ENCODE peak calls at places on chromosomes 1 and 21, in four cellular contexts. R is IMR-90; C is CD4-positive, alpha-beta T cell; M is BJ. W is an unnamed sample.

GRCh38 chr21:39788383-39788782 is 43.4 kb downstream of the IGSF5 start:
- DNase-seq in R (peak), C (no peak), M (peak), W (no peak)

GRCh38 chr1:228986093-228986904 is 251.0 kb downstream of the RHOU start:
- DNase-seq in R (peak), C (no peak), M (no peak), W (no peak)

GRCh38 chr1:93437976-93438605 is 9.8 kb upstream of the FNBP1L start:
- DNase-seq in R (peak), C (no peak), M (peak), W (no peak)

GRCh38 chr1:220514256-220514655 is 13.7 kb upstream of the MARK1 start:
- DNase-seq in R (no peak), C (no peak), M (no peak), W (no peak)

GRCh38 chr21:25929859-25930520 is 195.2 kb downstream of the GABPA start:
- DNase-seq in R (peak), C (no peak), M (no peak), W (no peak)

GRCh38 chr1:210477328-210477924 is 148.7 kb downstream of the HHAT start:
- DNase-seq in R (peak), C (no peak), M (no peak), W (no peak)

GRCh38 chr1:219293440-219293839 is 119.8 kb downstream of the LYPLAL1 start:
- DNase-seq in R (no peak), C (no peak), M (no peak), W (no peak)

GRCh38 chr1:231443363-231443762 is 21.3 kb upstream of the EGLN1 start:
- DNase-seq in R (no peak), C (no peak), M (no peak), W (no peak)

GRCh38 chr1:244221961-244222360 is 170.9 kb downstream of the ZBTB18 start:
- DNase-seq in R (peak), C (no peak), M (no peak), W (no peak)

GRCh38 chr1:212024469-212025149 is 10.7 kb downstream of the INTS7 start:
- DNase-seq in R (no peak), C (no peak), M (no peak), W (no peak)

GRCh38 chr1:95584315-95584714 is 350.3 kb downstream of the RWDD3 start:
- DNase-seq in R (no peak), C (no peak), M (no peak), W (no peak)

GRCh38 chr1:15718199-15718601 is 17.9 kb upstream of the SLC25A34 start:
- DNase-seq in R (no peak), C (no peak), M (no peak), W (no peak)

GRCh38 chr1:150798509-150798908 is 9.6 kb downstream of the CTSK start:
- DNase-seq in R (peak), C (no peak), M (no peak), W (no peak)

GRCh38 chr1:7581754-7582264 is 189.3 kb upstream of the VAMP3 start:
- DNase-seq in R (no peak), C (no peak), M (no peak), W (no peak)

GRCh38 chr1:206581571-206581981 is 30.7 kb downstream of the EIF2D start:
- DNase-seq in R (no peak), C (peak), M (no peak), W (peak)

GRCh38 chr1:104795931-104796330 is 1046.2 kb downstream of the AMY1C start:
- DNase-seq in R (no peak), C (no peak), M (no peak), W (no peak)

GRCh38 chr1:95353185-95353584 is 119.2 kb downstream of the RWDD3 start:
- DNase-seq in R (no peak), C (no peak), M (no peak), W (no peak)

GRCh38 chr1:40182956-40183710 is 21.9 kb downstream of the RLF start:
- DNase-seq in R (peak), C (no peak), M (no peak), W (no peak)

GRCh38 chr1:76425843-76426145 is 351.2 kb downstream of the ST6GALNAC3 start:
- DNase-seq in R (peak), C (no peak), M (no peak), W (no peak)

GRCh38 chr21:33543505-33544129 is 779 bp downstream of the SON start:
- DNase-seq in R (no peak), C (no peak), M (no peak), W (no peak)

GRCh38 chr1:154320882-154321608 is at the start of gene AQP10:
- DNase-seq in R (peak), C (no peak), M (no peak), W (no peak)

GRCh38 chr1:33219886-33220661 is 36.2 kb upstream of the ZNF362 start:
- DNase-seq in R (peak), C (no peak), M (no peak), W (no peak)

GRCh38 chr1:225631041-225631663 is 21.8 kb downstream of the ENAH start:
- DNase-seq in R (no peak), C (no peak), M (no peak), W (no peak)

GRCh38 chr21:44006017-44006624 is 6.0 kb upstream of the TRAPPC10 start:
- DNase-seq in R (peak), C (no peak), M (peak), W (no peak)

GRCh38 chr1:46543761-46544560 is 7.5 kb downstream of the KNCN start:
- DNase-seq in R (no peak), C (no peak), M (no peak), W (no peak)

GRCh38 chr1:209248649-209249279 is 334.8 kb upstream of the CAMK1G start:
- DNase-seq in R (peak), C (peak), M (no peak), W (no peak)

GRCh38 chr1:204451352-204452124 is 39.9 kb upstream of the PPP1R15B start:
- DNase-seq in R (no peak), C (no peak), M (no peak), W (no peak)

GRCh38 chr1:169538998-169539871 is 47.0 kb downstream of the F5 start:
- DNase-seq in R (peak), C (no peak), M (peak), W (no peak)

DNA sequence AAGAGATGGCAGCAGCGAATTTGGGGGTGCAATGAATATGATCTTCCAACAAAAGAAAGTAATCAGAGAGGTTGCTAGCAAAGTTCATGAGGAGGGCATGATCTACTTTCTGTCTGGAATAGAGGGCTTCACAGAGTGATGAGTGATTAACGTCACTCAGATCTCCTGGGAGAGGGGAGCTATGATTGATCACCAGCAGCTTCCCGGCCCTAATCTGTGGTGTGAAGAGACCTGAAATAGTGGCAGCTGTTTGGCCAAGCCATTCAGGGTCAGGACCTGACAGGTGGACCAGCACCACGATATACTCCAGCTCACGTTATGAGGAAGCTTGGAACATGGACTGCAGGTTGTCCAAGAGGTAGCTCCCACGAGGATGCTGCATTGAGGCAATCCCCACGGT is 19.9 kb upstream of the TMEM183A start:
- DNase-seq in R (no peak), C (no peak), M (no peak), W (no peak)
- TF ChIP-seq CTCF in R (no peak), C (no peak), M (no peak), W (no peak)

GRCh38 chr1:3695326-3696217 is 43.3 kb downstream of the TP73 start:
- DNase-seq in R (peak), C (no peak), M (no peak), W (no peak)
- TF ChIP-seq CTCF in R (peak), C (peak), M (peak), W (peak)

DNA sequence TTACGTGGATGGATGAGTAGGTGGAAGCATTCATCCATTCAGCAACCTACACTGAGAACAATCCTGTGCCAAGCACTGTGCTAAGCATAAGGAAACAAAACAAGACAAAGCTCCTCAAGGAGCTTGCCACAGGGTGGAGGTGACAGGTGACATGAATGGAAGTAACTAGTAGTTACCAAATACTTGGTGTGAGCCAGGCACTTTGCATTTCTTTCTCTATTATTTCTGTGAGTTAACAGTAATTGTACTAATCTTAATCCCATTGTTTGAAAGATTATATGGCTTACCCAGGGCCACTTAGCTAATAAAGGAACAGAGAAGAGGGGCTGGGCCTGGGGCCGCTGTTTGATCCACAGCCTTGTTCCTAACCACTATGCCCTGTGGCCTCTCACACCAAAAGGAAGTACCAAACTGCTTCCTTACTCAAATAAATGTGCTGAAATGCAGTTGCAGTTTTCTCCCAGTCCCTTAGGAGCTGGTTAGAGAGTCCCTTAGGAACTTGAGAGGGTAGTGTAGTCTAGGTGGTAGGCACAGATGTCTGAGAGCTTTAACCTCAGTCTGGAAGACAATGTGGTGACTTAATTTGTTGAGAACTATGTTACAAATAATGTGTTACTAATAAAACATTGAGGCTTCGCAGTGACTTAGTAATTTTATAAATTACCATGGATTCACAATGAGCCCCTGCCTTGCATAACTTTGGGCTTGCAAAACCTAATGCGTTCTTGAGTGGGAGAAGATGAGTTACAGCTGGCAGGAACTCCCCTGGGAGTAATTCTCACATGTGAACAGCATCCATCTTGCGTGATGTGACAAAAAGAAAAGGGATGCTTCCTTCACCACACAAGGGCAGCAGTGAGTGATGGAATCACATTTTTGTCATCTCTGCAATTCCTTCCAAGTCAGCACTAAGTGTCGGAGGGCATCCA is 69.8 kb downstream of the MPZL1 start:
- DNase-seq in R (peak), C (no peak), M (peak), W (no peak)
- TF ChIP-seq CTCF in R (peak), C (no peak), M (no peak), W (no peak)

GRCh38 chr1:113895961-113896360 is 8.6 kb upstream of the BCL2L15 start:
- DNase-seq in R (no peak), C (no peak), M (no peak), W (no peak)

GRCh38 chr1:113890816-113891215 is 3.4 kb upstream of the BCL2L15 start:
- DNase-seq in R (no peak), C (no peak), M (no peak), W (no peak)

GRCh38 chr1:113891631-113892220 is 4.3 kb upstream of the BCL2L15 start:
- DNase-seq in R (no peak), C (no peak), M (no peak), W (no peak)

GRCh38 chr1:113895084-113895483 is 7.7 kb upstream of the BCL2L15 start:
- DNase-seq in R (no peak), C (no peak), M (no peak), W (no peak)

DNA sequence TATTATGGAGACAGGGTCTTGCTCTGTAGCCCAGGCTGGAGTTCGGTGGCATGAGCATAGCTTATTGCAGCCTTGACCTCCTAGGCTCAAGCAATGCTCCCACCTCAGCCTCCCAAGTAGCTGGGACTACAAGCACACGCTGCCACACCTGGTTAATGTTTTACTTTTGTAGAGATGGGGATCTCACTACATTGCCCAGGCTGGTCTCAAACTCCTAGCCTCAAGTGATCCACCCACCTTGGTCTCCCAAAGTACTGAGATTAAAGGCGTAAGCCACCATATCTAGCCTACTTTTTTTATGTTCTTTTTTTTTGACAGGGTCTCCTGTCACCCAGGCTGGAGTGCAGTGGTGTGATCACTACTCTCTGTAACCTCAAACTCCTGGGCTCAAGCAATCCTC is 5.9 kb upstream of the BCL2L15 start:
- DNase-seq in R (no peak), C (no peak), M (no peak), W (no peak)
- TF ChIP-seq CTCF in R (no peak), C (no peak), M (no peak), W (no peak)